ENCODE peak calls at places on chromosome 1, in eight cellular contexts. S is thoracic aorta, E is upper lobe of left lung, U is ascending aorta, T is lung, A is HFFc6, Q is lower lobe of right lung, R is hepatocyte. V is an unnamed sample.

GRCh38 chr1:223739366-223740057 is 27.2 kb downstream of the CAPN2 start:
- DNase-seq in S (no peak), E (no peak), U (no peak), T (no peak), A (no peak), Q (no peak), R (no peak), V (no peak)

GRCh38 chr1:159177273-159177907 is 6.0 kb downstream of the CADM3 start:
- DNase-seq in S (no peak), E (no peak), U (no peak), T (peak), A (peak), Q (no peak), R (peak), V (peak)

GRCh38 chr1:90786709-90787108 is 69.6 kb upstream of the BARHL2 start:
- DNase-seq in S (no peak), E (no peak), U (no peak), T (no peak), A (no peak), Q (no peak), R (no peak), V (no peak)

GRCh38 chr1:225933072-225933471 is 7.9 kb downstream of the LEFTY2 start:
- DNase-seq in S (no peak), E (no peak), U (no peak), T (no peak), A (peak), Q (no peak), R (no peak), V (no peak)

GRCh38 chr1:168170552-168171508 is 7.9 kb upstream of the TIPRL start:
- DNase-seq in S (no peak), E (no peak), U (no peak), T (no peak), A (no peak), Q (no peak), R (no peak), V (peak)

GRCh38 chr1:155022136-155022926 is 11.2 kb downstream of the DCST2 start:
- DNase-seq in S (no peak), E (no peak), U (no peak), T (no peak), A (no peak), Q (no peak), R (no peak), V (no peak)

GRCh38 chr1:218429301-218429700 is 84.2 kb downstream of the TGFB2 start:
- DNase-seq in S (no peak), E (no peak), U (no peak), T (no peak), A (no peak), Q (no peak), R (no peak), V (no peak)

GRCh38 chr1:182707116-182707515 is 22.7 kb upstream of the RGS8 start:
- DNase-seq in S (no peak), E (no peak), U (no peak), T (no peak), A (no peak), Q (no peak), R (no peak), V (no peak)

GRCh38 chr1:183583466-183583865 is 6.8 kb downstream of the NCF2 start:
- DNase-seq in S (no peak), E (no peak), U (no peak), T (no peak), A (no peak), Q (peak), R (no peak), V (no peak)

GRCh38 chr1:156276966-156277381 is 5.7 kb downstream of the SMG5 start:
- DNase-seq in S (no peak), E (no peak), U (no peak), T (peak), A (no peak), Q (no peak), R (peak), V (peak)

GRCh38 chr1:229285424-229285823 is 14.5 kb downstream of the RAB4A start:
- DNase-seq in S (no peak), E (no peak), U (no peak), T (no peak), A (no peak), Q (no peak), R (peak), V (peak)

GRCh38 chr1:32431736-32432400 is 33.0 kb upstream of the ZBTB8B start:
- DNase-seq in S (no peak), E (no peak), U (no peak), T (no peak), A (no peak), Q (no peak), R (no peak), V (no peak)

GRCh38 chr1:108877858-108878257 is 1.1 kb downstream of the GPSM2 start:
- DNase-seq in S (no peak), E (no peak), U (no peak), T (no peak), A (no peak), Q (no peak), R (no peak), V (peak)

GRCh38 chr1:184686540-184686939 is 68.1 kb downstream of the EDEM3 start:
- DNase-seq in S (no peak), E (no peak), U (no peak), T (no peak), A (no peak), Q (no peak), R (no peak), V (peak)

GRCh38 chr1:16318544-16318943 is 33.7 kb downstream of the FBXO42 start:
- DNase-seq in S (no peak), E (no peak), U (no peak), T (no peak), A (no peak), Q (no peak), R (peak), V (peak)

GRCh38 chr1:103525114-103525606 is 339 bp upstream of the RNPC3 start:
- DNase-seq in S (no peak), E (no peak), U (no peak), T (no peak), A (peak), Q (no peak), R (peak), V (peak)

GRCh38 chr1:111212634-111213335 is 12.3 kb upstream of the DENND2D start:
- DNase-seq in S (no peak), E (no peak), U (no peak), T (no peak), A (no peak), Q (no peak), R (no peak), V (no peak)

GRCh38 chr1:22318279-22318983 is 133.2 kb upstream of the ZBTB40 start:
- DNase-seq in S (no peak), E (peak), U (no peak), T (no peak), A (no peak), Q (no peak), R (peak), V (no peak)
- TF ChIP-seq CTCF in S (no peak), E (no peak), U (no peak), T (no peak), A (no peak), Q (no peak), R (no peak), V (no peak)

DNA sequence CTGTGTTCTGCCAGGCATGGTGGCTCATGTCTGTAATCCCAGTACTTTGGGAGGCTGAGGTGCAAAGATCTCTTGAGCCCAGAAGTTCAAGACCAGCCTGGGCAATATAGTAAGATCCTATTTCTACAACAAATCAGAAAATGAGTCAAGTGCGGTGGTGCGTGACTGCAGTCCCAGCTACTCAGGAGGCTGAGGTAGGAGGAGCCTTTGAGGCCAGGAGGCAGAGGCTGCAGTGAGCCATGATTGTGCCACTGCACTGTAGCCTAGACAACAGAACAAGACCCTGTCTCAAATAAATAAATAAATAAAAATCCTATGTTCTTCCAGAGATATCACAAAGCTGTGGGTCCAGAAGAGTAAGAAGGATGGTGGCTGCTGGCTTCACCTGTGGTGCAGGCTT is 22.1 kb downstream of the CDA start:
- DNase-seq in S (no peak), E (no peak), U (no peak), T (no peak), A (no peak), Q (no peak), R (no peak), V (no peak)
- TF ChIP-seq CTCF in S (no peak), E (no peak), U (no peak), T (no peak), A (no peak), Q (no peak), R (no peak), V (no peak)

GRCh38 chr1:94792473-94792875 is 27.7 kb upstream of the SLC44A3 start:
- DNase-seq in S (no peak), E (no peak), U (no peak), T (no peak), A (peak), Q (no peak), R (no peak), V (peak)
- TF ChIP-seq CTCF in S (peak), E (peak), U (peak), T (no peak), A (peak), Q (peak), R (no peak), V (peak)

DNA sequence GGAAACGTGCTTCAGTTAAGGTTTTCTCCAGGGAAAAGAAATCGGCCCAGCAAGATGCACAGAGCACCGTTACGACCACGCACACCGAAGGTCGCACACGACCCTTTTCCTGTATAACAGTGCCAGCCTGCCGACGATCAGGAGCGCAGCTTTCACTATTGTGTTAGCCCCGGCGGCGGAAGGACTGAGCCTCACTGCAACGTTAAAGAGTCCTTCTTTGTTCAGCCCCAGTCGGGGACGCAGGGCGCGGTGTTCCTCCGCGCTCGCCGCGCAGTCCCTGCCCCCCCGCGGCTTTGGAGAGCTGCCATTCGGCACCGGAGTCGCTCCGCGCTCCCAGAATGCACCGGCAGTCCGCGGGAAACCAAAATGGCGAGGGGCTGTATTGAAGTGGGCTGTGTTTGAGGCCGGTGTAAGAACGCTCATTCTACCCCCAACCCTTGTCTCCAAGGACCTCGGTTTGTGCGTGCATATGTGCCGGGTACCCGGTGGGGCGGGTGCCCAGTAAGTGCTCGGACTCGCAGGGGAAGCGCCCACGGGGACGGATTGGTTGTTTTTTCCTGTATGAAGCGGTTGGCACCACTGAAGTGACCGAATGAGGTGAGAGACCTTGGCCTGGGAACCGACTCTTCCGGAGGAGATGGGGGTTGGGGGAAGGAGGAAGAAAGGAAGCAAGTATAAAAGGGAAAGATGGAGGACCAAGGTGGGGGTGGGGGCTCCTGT is at the start of gene MTF2:
- DNase-seq in S (peak), E (peak), U (peak), T (peak), A (peak), Q (peak), R (peak), V (peak)
- TF ChIP-seq CTCF in S (no peak), E (no peak), U (no peak), T (no peak), A (no peak), Q (no peak), R (no peak), V (no peak)

DNA sequence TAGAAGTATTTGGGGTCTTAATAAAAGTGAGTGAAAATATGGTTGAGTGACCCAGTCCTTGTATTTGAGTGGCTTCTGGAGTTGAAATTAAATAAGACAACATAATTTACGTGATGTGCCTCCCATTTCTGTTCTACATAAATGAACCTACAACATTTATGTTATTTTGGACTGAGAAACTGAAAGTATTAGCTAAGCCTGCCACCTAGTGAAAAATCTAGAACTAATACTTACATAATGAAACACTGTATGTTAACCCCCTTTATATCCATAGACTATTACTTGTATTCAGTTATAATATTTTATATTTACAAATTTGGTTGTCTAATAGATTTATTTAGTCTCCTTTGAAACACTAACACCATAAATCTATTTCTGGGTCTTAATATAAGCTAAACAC is 298.9 kb downstream of the KCNT2 start:
- DNase-seq in S (no peak), E (no peak), U (no peak), T (no peak), A (peak), Q (no peak), R (peak), V (peak)
- TF ChIP-seq CTCF in S (no peak), E (no peak), U (no peak), T (no peak), A (peak), Q (no peak), R (peak), V (no peak)

GRCh38 chr1:66761273-66761672 is 9.0 kb downstream of the DYNLT5 start:
- DNase-seq in S (no peak), E (no peak), U (no peak), T (no peak), A (peak), Q (no peak), R (peak), V (peak)
- TF ChIP-seq CTCF in S (no peak), E (no peak), U (no peak), T (no peak), A (peak), Q (no peak), R (no peak), V (peak)

V was measured in fibroblast of villous mesenchyme.